ENCODE peak calls at places on chromosomes 6 and 20, in nine cellular contexts. One of them, this sample, is unnamed.

GRCh38 chr6:39114395-39114706 is 635 bp downstream of the SAYSD1 start:
- DNase-seq in NCI-H2029 treated with DMSO at 0.1 percent for 48 hours: no peak
- DNase-seq in NCI-H2107: no peak
- DNase-seq in A549: peak
- DNase-seq in Kasumi-1: peak
- DNase-seq in AG20443: no peak
- DNase-seq in EH: no peak
- DNase-seq in NCI-H1436: no peak
- DNase-seq in NCI-H524: no peak
- DNase-seq in this sample: no peak

GRCh38 chr6:39347906-39348585 is 25.5 kb upstream of the KCNK16 start:
- DNase-seq in AG20443: peak
- DNase-seq in NCI-H524: peak
- DNase-seq in NCI-H2107: no peak
- DNase-seq in NCI-H2029 treated with DMSO at 0.1 percent for 48 hours: peak
- DNase-seq in NCI-H1436: peak
- DNase-seq in EH: peak
- DNase-seq in Kasumi-1: peak
- DNase-seq in A549: peak
- DNase-seq in this sample: peak

GRCh38 chr6:157586088-157586414 is 205.1 kb downstream of the ZDHHC14 start:
- DNase-seq in A549: no peak
- DNase-seq in NCI-H1436: no peak
- DNase-seq in NCI-H2029 treated with DMSO at 0.1 percent for 48 hours: no peak
- DNase-seq in EH: no peak
- DNase-seq in NCI-H2107: no peak
- DNase-seq in Kasumi-1: no peak
- DNase-seq in NCI-H524: no peak
- DNase-seq in AG20443: no peak
- DNase-seq in this sample: no peak

GRCh38 chr6:27562027-27562410 is 89.1 kb upstream of the ZNF184 start:
- DNase-seq in NCI-H524: peak
- DNase-seq in Kasumi-1: no peak
- DNase-seq in NCI-H1436: no peak
- DNase-seq in EH: no peak
- DNase-seq in AG20443: no peak
- DNase-seq in NCI-H2107: no peak
- DNase-seq in NCI-H2029 treated with DMSO at 0.1 percent for 48 hours: no peak
- DNase-seq in A549: no peak
- DNase-seq in this sample: no peak

GRCh38 chr6:157304840-157305675 is 18.3 kb downstream of the TMEM242 start:
- DNase-seq in A549: no peak
- DNase-seq in NCI-H524: no peak
- DNase-seq in AG20443: peak
- DNase-seq in NCI-H1436: no peak
- DNase-seq in NCI-H2029 treated with DMSO at 0.1 percent for 48 hours: no peak
- DNase-seq in NCI-H2107: no peak
- DNase-seq in Kasumi-1: peak
- DNase-seq in EH: peak
- DNase-seq in this sample: no peak

GRCh38 chr20:38961530-38962043 is 557 bp upstream of the DHX35 start:
- DNase-seq in AG20443: no peak
- DNase-seq in A549: peak
- DNase-seq in EH: no peak
- DNase-seq in NCI-H2107: no peak
- DNase-seq in NCI-H1436: peak
- DNase-seq in NCI-H2029 treated with DMSO at 0.1 percent for 48 hours: peak
- DNase-seq in NCI-H524: peak
- DNase-seq in Kasumi-1: no peak
- DNase-seq in this sample: peak

GRCh38 chr6:88761237-88762031 is 202.0 kb downstream of the RNGTT start:
- DNase-seq in NCI-H2029 treated with DMSO at 0.1 percent for 48 hours: no peak
- DNase-seq in Kasumi-1: peak
- DNase-seq in AG20443: no peak
- DNase-seq in NCI-H524: peak
- DNase-seq in NCI-H1436: no peak
- DNase-seq in EH: no peak
- DNase-seq in A549: no peak
- DNase-seq in NCI-H2107: no peak
- DNase-seq in this sample: peak

GRCh38 chr6:4169028-4169789 is 33.8 kb upstream of the ECI2 start:
- DNase-seq in NCI-H1436: no peak
- DNase-seq in NCI-H524: no peak
- DNase-seq in Kasumi-1: no peak
- DNase-seq in AG20443: peak
- DNase-seq in A549: no peak
- DNase-seq in NCI-H2029 treated with DMSO at 0.1 percent for 48 hours: no peak
- DNase-seq in NCI-H2107: no peak
- DNase-seq in EH: peak
- DNase-seq in this sample: no peak

GRCh38 chr6:112710710-112711109 is 363.6 kb downstream of the RFPL4B start:
- DNase-seq in A549: no peak
- DNase-seq in NCI-H1436: no peak
- DNase-seq in AG20443: no peak
- DNase-seq in NCI-H524: no peak
- DNase-seq in Kasumi-1: no peak
- DNase-seq in NCI-H2107: no peak
- DNase-seq in NCI-H2029 treated with DMSO at 0.1 percent for 48 hours: no peak
- DNase-seq in EH: no peak
- DNase-seq in this sample: no peak

GRCh38 chr6:83378621-83379388 is 52.0 kb downstream of the ME1 start:
- DNase-seq in A549: no peak
- DNase-seq in Kasumi-1: no peak
- DNase-seq in EH: peak
- DNase-seq in NCI-H2107: no peak
- DNase-seq in AG20443: peak
- DNase-seq in NCI-H1436: no peak
- DNase-seq in NCI-H524: no peak
- DNase-seq in NCI-H2029 treated with DMSO at 0.1 percent for 48 hours: no peak
- DNase-seq in this sample: no peak

GRCh38 chr6:167210375-167211295 is 52.9 kb upstream of the GPR31 start:
- DNase-seq in NCI-H524: no peak
- DNase-seq in Kasumi-1: no peak
- DNase-seq in A549: no peak
- DNase-seq in NCI-H2029 treated with DMSO at 0.1 percent for 48 hours: no peak
- DNase-seq in EH: no peak
- DNase-seq in AG20443: no peak
- DNase-seq in NCI-H1436: no peak
- DNase-seq in NCI-H2107: no peak
- DNase-seq in this sample: no peak

GRCh38 chr6:124008689-124009371 is 205.2 kb downstream of the NKAIN2 start:
- DNase-seq in Kasumi-1: no peak
- DNase-seq in NCI-H2029 treated with DMSO at 0.1 percent for 48 hours: peak
- DNase-seq in NCI-H524: no peak
- DNase-seq in AG20443: no peak
- DNase-seq in EH: no peak
- DNase-seq in NCI-H1436: no peak
- DNase-seq in A549: no peak
- DNase-seq in NCI-H2107: no peak
- DNase-seq in this sample: no peak

GRCh38 chr6:170279977-170280688 is 10.7 kb downstream of the DLL1 start:
- DNase-seq in EH: peak
- DNase-seq in NCI-H2107: peak
- DNase-seq in NCI-H1436: peak
- DNase-seq in Kasumi-1: no peak
- DNase-seq in NCI-H524: peak
- DNase-seq in NCI-H2029 treated with DMSO at 0.1 percent for 48 hours: peak
- DNase-seq in AG20443: peak
- DNase-seq in A549: peak
- DNase-seq in this sample: peak

GRCh38 chr6:131657630-131658111 is 20.6 kb downstream of the ENPP3 start:
- DNase-seq in NCI-H524: no peak
- DNase-seq in A549: no peak
- DNase-seq in AG20443: peak
- DNase-seq in NCI-H2029 treated with DMSO at 0.1 percent for 48 hours: no peak
- DNase-seq in NCI-H1436: no peak
- DNase-seq in EH: peak
- DNase-seq in Kasumi-1: no peak
- DNase-seq in NCI-H2107: no peak
- DNase-seq in this sample: no peak

GRCh38 chr6:2791124-2792050 is 26.2 kb downstream of the WRNIP1 start:
- DNase-seq in A549: peak
- DNase-seq in NCI-H2029 treated with DMSO at 0.1 percent for 48 hours: peak
- DNase-seq in NCI-H1436: peak
- DNase-seq in AG20443: peak
- DNase-seq in Kasumi-1: peak
- DNase-seq in NCI-H2107: no peak
- DNase-seq in NCI-H524: peak
- DNase-seq in EH: peak
- DNase-seq in this sample: peak

GRCh38 chr6:131917318-131917717 is 33.9 kb downstream of the CCN2 start:
- DNase-seq in NCI-H524: no peak
- DNase-seq in NCI-H1436: no peak
- DNase-seq in A549: no peak
- DNase-seq in NCI-H2029 treated with DMSO at 0.1 percent for 48 hours: no peak
- DNase-seq in AG20443: peak
- DNase-seq in Kasumi-1: peak
- DNase-seq in EH: peak
- DNase-seq in NCI-H2107: no peak
- DNase-seq in this sample: no peak

GRCh38 chr6:43972915-43973304 is 154.3 kb downstream of the MRPL14 start:
- DNase-seq in Kasumi-1: no peak
- DNase-seq in A549: no peak
- DNase-seq in NCI-H2029 treated with DMSO at 0.1 percent for 48 hours: peak
- DNase-seq in NCI-H2107: no peak
- DNase-seq in EH: peak
- DNase-seq in NCI-H524: no peak
- DNase-seq in AG20443: peak
- DNase-seq in NCI-H1436: no peak
- DNase-seq in this sample: no peak

GRCh38 chr6:3411967-3412778 is 44.7 kb downstream of the SLC22A23 start:
- DNase-seq in AG20443: no peak
- DNase-seq in EH: no peak
- DNase-seq in Kasumi-1: no peak
- DNase-seq in NCI-H2107: no peak
- DNase-seq in NCI-H2029 treated with DMSO at 0.1 percent for 48 hours: no peak
- DNase-seq in NCI-H524: no peak
- DNase-seq in NCI-H1436: no peak
- DNase-seq in A549: no peak
- DNase-seq in this sample: no peak

GRCh38 chr6:19472168-19472567 is 365.0 kb upstream of the ID4 start:
- DNase-seq in NCI-H1436: no peak
- DNase-seq in NCI-H2029 treated with DMSO at 0.1 percent for 48 hours: no peak
- DNase-seq in NCI-H524: no peak
- DNase-seq in EH: peak
- DNase-seq in NCI-H2107: no peak
- DNase-seq in AG20443: peak
- DNase-seq in Kasumi-1: no peak
- DNase-seq in A549: peak
- DNase-seq in this sample: no peak

GRCh38 chr6:44270526-44271405 is 516 bp downstream of the TMEM151B start:
- DNase-seq in NCI-H524: peak
- DNase-seq in EH: no peak
- DNase-seq in NCI-H1436: peak
- DNase-seq in A549: no peak
- DNase-seq in AG20443: no peak
- DNase-seq in NCI-H2029 treated with DMSO at 0.1 percent for 48 hours: no peak
- DNase-seq in NCI-H2107: no peak
- DNase-seq in Kasumi-1: no peak
- DNase-seq in this sample: no peak

GRCh38 chr6:31663961-31664789 is 622 bp downstream of the GPANK1 start:
- DNase-seq in NCI-H2107: no peak
- DNase-seq in NCI-H524: no peak
- DNase-seq in AG20443: peak
- DNase-seq in NCI-H2029 treated with DMSO at 0.1 percent for 48 hours: no peak
- DNase-seq in A549: no peak
- DNase-seq in Kasumi-1: peak
- DNase-seq in NCI-H1436: no peak
- DNase-seq in EH: peak
- DNase-seq in this sample: no peak

GRCh38 chr20:39823239-39823638 is 861.1 kb downstream of the DHX35 start:
- DNase-seq in NCI-H2107: no peak
- DNase-seq in AG20443: peak
- DNase-seq in EH: peak
- DNase-seq in A549: no peak
- DNase-seq in NCI-H2029 treated with DMSO at 0.1 percent for 48 hours: no peak
- DNase-seq in NCI-H1436: no peak
- DNase-seq in Kasumi-1: no peak
- DNase-seq in NCI-H524: no peak
- DNase-seq in this sample: no peak

GRCh38 chr20:10006461-10006860 is 28.3 kb upstream of the ANKEF1 start:
- DNase-seq in AG20443: no peak
- DNase-seq in Kasumi-1: no peak
- DNase-seq in EH: no peak
- DNase-seq in A549: no peak
- DNase-seq in NCI-H1436: no peak
- DNase-seq in NCI-H2107: no peak
- DNase-seq in NCI-H2029 treated with DMSO at 0.1 percent for 48 hours: no peak
- DNase-seq in NCI-H524: no peak
- DNase-seq in this sample: no peak

GRCh38 chr6:88725111-88725711 is 238.2 kb downstream of the RNGTT start:
- DNase-seq in NCI-H2029 treated with DMSO at 0.1 percent for 48 hours: no peak
- DNase-seq in A549: no peak
- DNase-seq in AG20443: no peak
- DNase-seq in NCI-H524: peak
- DNase-seq in NCI-H2107: no peak
- DNase-seq in NCI-H1436: no peak
- DNase-seq in EH: peak
- DNase-seq in Kasumi-1: peak
- DNase-seq in this sample: no peak

GRCh38 chr6:110400208-110400607 is 15.2 kb downstream of the DDO start:
- DNase-seq in NCI-H2107: no peak
- DNase-seq in NCI-H524: no peak
- DNase-seq in NCI-H1436: no peak
- DNase-seq in EH: no peak
- DNase-seq in AG20443: no peak
- DNase-seq in A549: no peak
- DNase-seq in NCI-H2029 treated with DMSO at 0.1 percent for 48 hours: no peak
- DNase-seq in Kasumi-1: no peak
- DNase-seq in this sample: no peak

GRCh38 chr6:11221623-11222384 is 10.7 kb downstream of the NEDD9 start:
- DNase-seq in EH: no peak
- DNase-seq in NCI-H1436: no peak
- DNase-seq in NCI-H2107: no peak
- DNase-seq in AG20443: no peak
- DNase-seq in Kasumi-1: no peak
- DNase-seq in NCI-H2029 treated with DMSO at 0.1 percent for 48 hours: no peak
- DNase-seq in NCI-H524: no peak
- DNase-seq in A549: no peak
- DNase-seq in this sample: no peak

GRCh38 chr20:44106615-44107014 is 80.4 kb downstream of the JPH2 start:
- DNase-seq in NCI-H2107: no peak
- DNase-seq in NCI-H524: no peak
- DNase-seq in EH: no peak
- DNase-seq in AG20443: no peak
- DNase-seq in NCI-H1436: no peak
- DNase-seq in NCI-H2029 treated with DMSO at 0.1 percent for 48 hours: no peak
- DNase-seq in A549: no peak
- DNase-seq in Kasumi-1: no peak
- DNase-seq in this sample: no peak

GRCh38 chr6:14165091-14165490 is 47.5 kb downstream of the CD83 start:
- DNase-seq in Kasumi-1: no peak
- DNase-seq in NCI-H524: no peak
- DNase-seq in NCI-H1436: no peak
- DNase-seq in EH: peak
- DNase-seq in A549: no peak
- DNase-seq in AG20443: peak
- DNase-seq in NCI-H2107: no peak
- DNase-seq in NCI-H2029 treated with DMSO at 0.1 percent for 48 hours: no peak
- DNase-seq in this sample: no peak

GRCh38 chr6:162070639-162071038 is 656.9 kb downstream of the PRKN start:
- DNase-seq in NCI-H524: no peak
- DNase-seq in Kasumi-1: no peak
- DNase-seq in AG20443: no peak
- DNase-seq in NCI-H1436: no peak
- DNase-seq in A549: no peak
- DNase-seq in NCI-H2029 treated with DMSO at 0.1 percent for 48 hours: no peak
- DNase-seq in EH: no peak
- DNase-seq in NCI-H2107: no peak
- DNase-seq in this sample: no peak

GRCh38 chr6:78713564-78713963 is 153.8 kb upstream of the IRAK1BP1 start:
- DNase-seq in Kasumi-1: no peak
- DNase-seq in NCI-H2107: no peak
- DNase-seq in NCI-H2029 treated with DMSO at 0.1 percent for 48 hours: no peak
- DNase-seq in NCI-H1436: no peak
- DNase-seq in AG20443: no peak
- DNase-seq in EH: no peak
- DNase-seq in A549: no peak
- DNase-seq in NCI-H524: no peak
- DNase-seq in this sample: no peak

GRCh38 chr6:158649289-158650143 is at the start of gene SYTL3:
- DNase-seq in NCI-H524: no peak
- DNase-seq in AG20443: peak
- DNase-seq in NCI-H2029 treated with DMSO at 0.1 percent for 48 hours: peak
- DNase-seq in NCI-H2107: no peak
- DNase-seq in EH: peak
- DNase-seq in Kasumi-1: peak
- DNase-seq in NCI-H1436: no peak
- DNase-seq in A549: no peak
- DNase-seq in this sample: peak